ENCODE peak calls at places on chromosomes 3 and 15, in four cellular contexts. V, B, Q and H are unnamed samples.
A peak's percentile ranks its signal among the peaks of the same experiment; 100 is the strongest.

GRCh38 chr15:23422946-23423708 is 23.9 kb downstream of the GOLGA6L2 start:
- DNase-seq in V (no peak), Q (no peak), B (no peak), H (no peak)

GRCh38 chr3:53252105-53252946 is 3.5 kb downstream of the TKT start:
- DNase-seq in B (no peak), Q (no peak), V (no peak), H (no peak)

GRCh38 chr3:30426319-30426993 is 179.9 kb upstream of the TGFBR2 start:
- DNase-seq in B (no peak), V (no peak), Q (no peak), H (no peak)

GRCh38 chr3:130601662-130602061 is 84.7 kb downstream of the COL6A6 start:
- DNase-seq in B (no peak), V (no peak), Q (no peak), H (no peak)

GRCh38 chr15:58459045-58459444 is 27.3 kb downstream of the LIPC start:
- DNase-seq in Q (no peak), B (no peak), V (no peak), H (no peak)

GRCh38 chr3:5160926-5161858 is 26.3 kb upstream of the EDEM1 start:
- DNase-seq in V (no peak), Q (peak; percentile 8), B (no peak), H (no peak)

GRCh38 chr3:9402410-9403228 is 5.2 kb downstream of the SETD5 start:
- DNase-seq in B (peak; percentile 49), Q (peak; percentile 44), V (no peak), H (no peak)

GRCh38 chr3:154829979-154830378 is 250.1 kb upstream of the MME start:
- DNase-seq in V (no peak), Q (no peak), B (no peak), H (no peak)

DNA sequence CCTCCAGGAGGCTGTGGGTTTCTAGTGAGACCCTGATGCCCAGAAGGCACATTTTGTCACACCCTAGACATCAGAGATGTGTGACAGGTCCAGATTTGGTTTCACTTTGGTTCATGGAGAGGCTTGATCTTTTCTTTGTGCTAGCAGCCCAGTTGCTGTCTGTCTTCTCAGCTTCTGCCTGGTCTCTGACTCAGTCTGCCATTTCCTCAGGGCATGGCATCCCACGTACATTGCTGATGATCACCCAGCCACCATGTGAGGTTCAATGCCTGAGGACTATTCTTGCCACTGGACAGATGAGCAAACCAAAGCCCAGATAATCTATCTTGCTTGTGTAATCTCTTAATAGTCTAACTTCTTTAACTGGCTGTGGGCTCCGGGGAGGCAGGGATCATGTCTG is 144.9 kb upstream of the MRPS22 start:
- DNase-seq in V (no peak), B (no peak), Q (no peak), H (no peak)
- TF ChIP-seq POLR2AphosphoS5 in V (no peak), B (no peak), Q (no peak), H (no peak)

GRCh38 chr3:189841474-189842205 is 210.5 kb downstream of the TP63 start:
- DNase-seq in V (no peak), Q (no peak), B (no peak), H (no peak)
- TF ChIP-seq TAF1 in V (no peak), Q (no peak), B (no peak), H (no peak)

DNA sequence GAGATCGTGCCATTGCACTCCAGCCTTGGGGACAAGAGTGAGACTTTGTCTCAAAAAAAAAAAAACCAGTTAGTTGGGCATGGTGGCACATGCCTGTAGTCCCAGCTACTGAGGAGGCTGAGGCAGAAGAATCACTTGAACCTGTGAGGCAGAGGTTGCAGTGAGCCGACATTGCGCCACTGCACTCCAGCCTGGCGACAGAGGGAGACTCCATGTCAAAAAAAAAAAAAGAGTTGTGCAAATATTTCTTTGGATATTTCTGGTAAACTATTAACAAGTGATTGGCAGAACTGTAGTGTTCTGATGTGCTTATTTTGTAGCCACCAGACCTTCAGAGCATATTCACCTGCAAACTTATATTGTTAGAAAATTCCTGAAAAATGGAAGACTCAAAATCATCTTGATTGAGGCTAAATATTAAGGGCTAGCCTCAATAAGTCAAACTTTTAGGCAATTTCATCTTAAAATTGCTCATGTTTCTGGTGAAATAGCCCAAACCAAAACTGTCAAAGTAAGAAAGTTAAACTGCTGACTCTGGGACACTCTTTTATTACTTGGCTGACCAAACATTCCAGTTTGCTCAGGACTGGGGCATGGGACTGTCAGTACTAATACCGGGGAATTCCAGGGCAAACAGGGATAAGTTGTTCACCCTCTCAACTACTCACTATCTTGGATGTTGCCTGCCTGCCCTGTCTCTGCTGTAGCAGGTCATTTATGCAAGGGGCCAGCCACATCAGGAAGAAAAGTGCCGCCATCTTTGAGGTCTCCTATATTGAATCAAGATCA is 37.0 kb downstream of the ABHD2 start:
- DNase-seq in V (no peak), B (no peak), Q (no peak), H (no peak)
- TF ChIP-seq POLR2AphosphoS5 in V (no peak), B (no peak), Q (no peak), H (no peak)

GRCh38 chr3:87209115-87209514 is 18.0 kb upstream of the CHMP2B start:
- DNase-seq in V (no peak), B (no peak), Q (no peak), H (no peak)

GRCh38 chr3:87203807-87204206 is 23.3 kb upstream of the CHMP2B start:
- DNase-seq in B (no peak), Q (no peak), V (no peak), H (no peak)

GRCh38 chr3:87206635-87207034 is 20.5 kb upstream of the CHMP2B start:
- DNase-seq in Q (no peak), V (no peak), B (no peak), H (no peak)

GRCh38 chr3:87206070-87206469 is 21.0 kb upstream of the CHMP2B start:
- DNase-seq in Q (no peak), V (no peak), B (no peak), H (no peak)

GRCh38 chr3:87207500-87207899 is 19.6 kb upstream of the CHMP2B start:
- DNase-seq in V (no peak), B (no peak), Q (no peak), H (no peak)
- TF ChIP-seq TAF1 in V (no peak), B (no peak), Q (no peak), H (no peak)

GRCh38 chr15:49900036-49900435 is 219.0 kb downstream of the ATP8B4 start:
- DNase-seq in Q (no peak), B (no peak), V (no peak), H (no peak)
- TF ChIP-seq POLR2AphosphoS5 in Q (no peak), B (no peak), V (no peak), H (no peak)

GRCh38 chr3:196165850-196166249 is 45.4 kb downstream of the ZDHHC19 start:
- DNase-seq in V (no peak), B (no peak), Q (no peak), H (no peak)
- TF ChIP-seq TAF1 in V (no peak), B (no peak), Q (no peak), H (no peak)

GRCh38 chr15:52021128-52021671 is 2.2 kb downstream of the MAPK6 start:
- DNase-seq in Q (peak; percentile 33), V (no peak), B (peak; percentile 61), H (no peak)

GRCh38 chr15:52018693-52019393 is at the start of gene MAPK6:
- DNase-seq in B (peak; percentile 97), V (peak; percentile 71), Q (peak; percentile 100), H (peak; percentile 92)

GRCh38 chr15:52020253-52021085 is 1.4 kb downstream of the MAPK6 start:
- DNase-seq in B (no peak), V (no peak), Q (no peak), H (no peak)

GRCh38 chr15:52018244-52018643 is 775 bp upstream of the MAPK6 start:
- DNase-seq in V (no peak), Q (no peak), B (no peak), H (no peak)

DNA sequence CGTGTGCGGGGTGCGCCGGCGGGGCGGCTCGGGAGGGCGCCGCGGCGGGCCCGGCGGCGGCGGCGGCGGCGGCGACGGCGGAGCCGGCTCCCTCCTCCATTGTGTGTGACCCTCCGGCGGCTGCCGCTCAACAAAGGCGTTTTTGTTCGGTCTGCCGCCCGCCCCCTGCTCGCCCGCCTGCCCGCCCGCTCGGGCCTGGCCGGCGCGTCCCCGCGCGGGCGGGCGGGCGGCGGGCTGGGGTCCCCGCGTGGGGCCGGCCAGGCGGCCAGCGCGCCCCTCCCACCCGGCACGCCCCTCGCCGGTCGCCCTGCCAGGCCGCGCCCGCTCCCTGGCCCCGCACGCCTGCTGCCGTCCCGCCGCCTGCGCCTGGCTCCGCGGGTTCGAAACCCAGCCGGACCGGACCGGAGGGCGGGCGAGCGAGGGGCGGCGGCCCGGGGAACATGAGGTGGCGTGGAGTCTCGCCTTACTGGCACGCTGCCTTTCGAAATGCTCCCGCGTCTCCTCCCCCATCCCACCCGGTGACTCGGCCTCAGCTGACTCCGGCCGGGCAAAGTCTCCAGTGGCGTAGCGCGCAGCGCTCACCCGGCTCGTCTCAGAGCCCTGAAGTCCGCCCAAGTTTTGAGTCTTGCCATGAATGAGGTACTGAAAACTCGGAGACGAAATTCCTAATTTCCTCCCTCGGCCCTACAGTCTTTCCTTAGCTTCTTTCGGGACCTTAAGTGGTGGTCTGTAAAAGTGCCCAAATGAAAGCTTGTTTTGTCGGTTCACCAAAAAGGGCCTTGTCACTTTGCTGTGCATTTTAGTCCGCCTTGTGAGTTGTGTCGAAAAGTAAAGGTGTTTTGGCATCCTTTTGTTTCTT is 604 bp downstream of the MAPK6 start:
- DNase-seq in B (peak; percentile 86), Q (peak; percentile 96), V (no peak), H (peak; percentile 60)
- TF ChIP-seq POLR2AphosphoS5 in B (no peak), Q (peak; percentile 43), V (peak; percentile 74), H (peak; percentile 77)

GRCh38 chr15:60441323-60441722 is 37.6 kb downstream of the ICE2 start:
- DNase-seq in B (no peak), V (no peak), Q (no peak), H (no peak)

GRCh38 chr15:60442031-60442665 is 36.8 kb downstream of the ICE2 start:
- DNase-seq in Q (no peak), V (no peak), B (no peak), H (no peak)

GRCh38 chr15:60444289-60444912 is 34.5 kb downstream of the ICE2 start:
- DNase-seq in Q (peak; percentile 10), V (no peak), B (no peak), H (no peak)

GRCh38 chr15:60438626-60439025 is 40.3 kb downstream of the ICE2 start:
- DNase-seq in V (no peak), Q (no peak), B (no peak), H (no peak)

DNA sequence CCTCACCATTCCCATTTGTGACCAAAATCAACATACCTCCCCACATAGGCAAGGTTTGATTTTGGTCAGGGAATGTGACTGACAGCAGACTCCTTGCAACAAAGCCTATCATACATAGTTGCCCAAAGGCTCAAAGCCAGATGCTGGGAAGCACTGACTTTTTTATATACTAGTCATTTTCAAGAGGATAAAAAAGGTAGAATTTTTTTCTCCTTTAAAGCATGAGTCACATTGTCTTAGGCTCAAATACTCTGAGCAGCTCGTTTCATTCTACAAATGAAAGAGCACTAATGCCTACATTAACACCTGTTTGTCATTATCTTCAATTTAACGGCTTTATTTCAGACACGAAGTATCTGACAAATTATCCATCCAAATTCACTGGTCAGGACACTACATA is 36.2 kb downstream of the ICE2 start:
- DNase-seq in B (no peak), Q (no peak), V (no peak), H (no peak)
- TF ChIP-seq TAF1 in B (no peak), Q (no peak), V (no peak), H (no peak)